ENCODE peak calls at places on chromosomes 7 and 10, in eight cellular contexts. L, H, K, D, W, C, P and G are unnamed samples.

GRCh38 chr10:29064665-29065064 is 224.2 kb upstream of the LYZL1 start:
- DNase-seq in H (no peak), C (no peak), W (no peak), P (no peak), D (no peak), L (peak; percentile 8), K (no peak), G (no peak)

GRCh38 chr7:101901661-101902491 is 84.5 kb downstream of the CUX1 start:
- DNase-seq in L (no peak), W (no peak), K (no peak), C (no peak), H (peak; percentile 28), D (no peak), P (no peak), G (peak; percentile 54)

GRCh38 chr7:56078196-56078595 is 14.1 kb downstream of the SUMF2 start:
- DNase-seq in W (no peak), H (no peak), P (no peak), D (no peak), K (no peak), L (no peak), C (no peak), G (no peak)

GRCh38 chr7:95209778-95210177 is 114.6 kb downstream of the PON1 start:
- DNase-seq in K (no peak), C (no peak), W (no peak), D (no peak), P (no peak), H (no peak), L (no peak), G (no peak)

GRCh38 chr7:3215624-3216585 is 85.1 kb upstream of the SDK1 start:
- DNase-seq in H (no peak), K (no peak), L (no peak), P (no peak), C (no peak), D (no peak), W (peak; percentile 88), G (no peak)

GRCh38 chr10:19003341-19003740 is 45.3 kb upstream of the MALRD1 start:
- DNase-seq in L (no peak), H (no peak), W (no peak), P (no peak), K (no peak), C (no peak), D (no peak), G (peak; percentile 62)

GRCh38 chr7:71424166-71424803 is 292.3 kb downstream of the GALNT17 start:
- DNase-seq in W (no peak), D (no peak), H (peak; percentile 29), C (no peak), L (no peak), P (no peak), K (no peak), G (no peak)

GRCh38 chr10:27285093-27285492 is 44.5 kb upstream of the ACBD5 start:
- DNase-seq in D (no peak), C (no peak), P (no peak), H (peak; percentile 5), L (peak; percentile 28), W (peak; percentile 72), K (no peak), G (peak; percentile 24)

GRCh38 chr7:134709197-134709596 is 62.5 kb downstream of the BPGM start:
- DNase-seq in W (no peak), K (no peak), C (no peak), L (no peak), H (no peak), D (no peak), P (no peak), G (no peak)

GRCh38 chr10:12768156-12768731 is 233.3 kb downstream of the CCDC3 start:
- DNase-seq in W (no peak), H (no peak), D (no peak), C (no peak), P (no peak), L (peak; percentile 26), K (no peak), G (no peak)

GRCh38 chr7:82005056-82005455 is 235.2 kb upstream of the HGF start:
- DNase-seq in L (no peak), W (no peak), C (no peak), D (no peak), H (no peak), K (no peak), P (no peak), G (no peak)

GRCh38 chr7:149285581-149285975 is 23.6 kb downstream of the ZNF783 start:
- DNase-seq in P (peak; percentile 16), L (peak; percentile 39), H (peak; percentile 27), D (no peak), K (no peak), W (no peak), C (no peak), G (no peak)

GRCh38 chr10:30996481-30996980 is 35.1 kb downstream of the ZNF438 start:
- DNase-seq in K (no peak), P (no peak), C (no peak), H (no peak), W (no peak), L (no peak), D (no peak), G (no peak)

GRCh38 chr7:132098337-132098736 is 477.9 kb downstream of the PLXNA4 start:
- DNase-seq in P (no peak), C (no peak), K (no peak), H (no peak), L (no peak), D (no peak), W (no peak), G (no peak)

GRCh38 chr7:41943098-41943577 is 240.2 kb upstream of the INHBA start:
- DNase-seq in C (no peak), W (peak; percentile 85), D (peak; percentile 84), H (peak; percentile 76), K (peak; percentile 61), L (peak; percentile 85), P (peak; percentile 71), G (peak; percentile 89)